ENCODE peak calls at places on chromosomes 5 and 9, in seven cellular contexts. One of them, this sample, is unnamed.
A peak's percentile ranks its signal among the peaks of the same experiment; 100 is the strongest.

GRCh38 chr5:77999013-77999798 is 223.1 kb upstream of the TBCA start:
- DNase-seq in esophagus squamous epithelium: no peak
- DNase-seq in HCT116: no peak
- DNase-seq in neural progenitor cell: peak; percentile 54
- DNase-seq in psoas muscle: no peak
- DNase-seq in ascending aorta: no peak
- DNase-seq in tibial artery: no peak
- DNase-seq in this sample: no peak

GRCh38 chr5:176535101-176535654 is 2.0 kb downstream of the RNF44 start:
- DNase-seq in ascending aorta: no peak
- DNase-seq in tibial artery: no peak
- DNase-seq in psoas muscle: no peak
- DNase-seq in esophagus squamous epithelium: no peak
- DNase-seq in neural progenitor cell: no peak
- DNase-seq in HCT116: no peak
- DNase-seq in this sample: no peak

GRCh38 chr5:97044057-97044456 is 98.4 kb downstream of the LIX1 start:
- DNase-seq in HCT116: peak; percentile 4
- DNase-seq in esophagus squamous epithelium: no peak
- DNase-seq in tibial artery: no peak
- DNase-seq in ascending aorta: no peak
- DNase-seq in neural progenitor cell: peak; percentile 59
- DNase-seq in psoas muscle: no peak
- DNase-seq in this sample: peak; percentile 32

GRCh38 chr9:131038256-131039128 is 29.5 kb downstream of the LAMC3 start:
- DNase-seq in ascending aorta: no peak
- DNase-seq in esophagus squamous epithelium: no peak
- DNase-seq in HCT116: no peak
- DNase-seq in psoas muscle: no peak
- DNase-seq in neural progenitor cell: no peak
- DNase-seq in tibial artery: no peak
- DNase-seq in this sample: no peak

GRCh38 chr5:83281658-83282057 is 189.9 kb upstream of the VCAN start:
- DNase-seq in tibial artery: no peak
- DNase-seq in ascending aorta: no peak
- DNase-seq in HCT116: peak; percentile 89
- DNase-seq in psoas muscle: no peak
- DNase-seq in esophagus squamous epithelium: no peak
- DNase-seq in neural progenitor cell: peak; percentile 5
- DNase-seq in this sample: peak; percentile 39

GRCh38 chr5:79236970-79237734 is 1.2 kb downstream of the JMY start:
- DNase-seq in ascending aorta: no peak
- DNase-seq in psoas muscle: peak; percentile 76
- DNase-seq in tibial artery: peak; percentile 34
- DNase-seq in HCT116: no peak
- DNase-seq in neural progenitor cell: peak; percentile 65
- DNase-seq in esophagus squamous epithelium: no peak
- DNase-seq in this sample: peak; percentile 63

GRCh38 chr5:54905942-54906537 is 79.4 kb downstream of the ESM1 start:
- DNase-seq in esophagus squamous epithelium: no peak
- DNase-seq in ascending aorta: no peak
- DNase-seq in tibial artery: peak; percentile 79
- DNase-seq in psoas muscle: peak; percentile 60
- DNase-seq in neural progenitor cell: peak; percentile 82
- DNase-seq in HCT116: peak; percentile 44
- DNase-seq in this sample: no peak

GRCh38 chr9:135523521-135524129 is 2.4 kb downstream of the LCN1 start:
- DNase-seq in ascending aorta: no peak
- DNase-seq in neural progenitor cell: no peak
- DNase-seq in HCT116: no peak
- DNase-seq in psoas muscle: no peak
- DNase-seq in esophagus squamous epithelium: no peak
- DNase-seq in tibial artery: no peak
- DNase-seq in this sample: no peak

GRCh38 chr9:68780377-68780707 is 75.3 kb downstream of the PIP5K1B start:
- DNase-seq in neural progenitor cell: no peak
- DNase-seq in ascending aorta: no peak
- DNase-seq in psoas muscle: no peak
- DNase-seq in HCT116: no peak
- DNase-seq in tibial artery: no peak
- DNase-seq in esophagus squamous epithelium: no peak
- DNase-seq in this sample: peak; percentile 8

GRCh38 chr5:147522435-147522834 is 12.6 kb upstream of the DPYSL3 start:
- DNase-seq in neural progenitor cell: peak; percentile 74
- DNase-seq in esophagus squamous epithelium: no peak
- DNase-seq in tibial artery: no peak
- DNase-seq in psoas muscle: no peak
- DNase-seq in HCT116: no peak
- DNase-seq in ascending aorta: no peak
- DNase-seq in this sample: peak; percentile 43

GRCh38 chr9:108389056-108389455 is 466.7 kb downstream of the ACTL7B start:
- DNase-seq in esophagus squamous epithelium: no peak
- DNase-seq in tibial artery: no peak
- DNase-seq in HCT116: no peak
- DNase-seq in ascending aorta: no peak
- DNase-seq in psoas muscle: no peak
- DNase-seq in neural progenitor cell: no peak
- DNase-seq in this sample: no peak

GRCh38 chr9:14270358-14271077 is 43.4 kb downstream of the NFIB start:
- DNase-seq in ascending aorta: no peak
- DNase-seq in neural progenitor cell: no peak
- DNase-seq in esophagus squamous epithelium: no peak
- DNase-seq in psoas muscle: no peak
- DNase-seq in HCT116: no peak
- DNase-seq in tibial artery: no peak
- DNase-seq in this sample: no peak

GRCh38 chr9:76654575-76654974 is 109.7 kb upstream of the PCA3 start:
- DNase-seq in neural progenitor cell: no peak
- DNase-seq in psoas muscle: no peak
- DNase-seq in ascending aorta: no peak
- DNase-seq in esophagus squamous epithelium: no peak
- DNase-seq in tibial artery: no peak
- DNase-seq in HCT116: no peak
- DNase-seq in this sample: peak; percentile 92

GRCh38 chr5:73948720-73949119 is 322.7 kb downstream of the ARHGEF28 start:
- DNase-seq in esophagus squamous epithelium: no peak
- DNase-seq in HCT116: no peak
- DNase-seq in ascending aorta: no peak
- DNase-seq in psoas muscle: no peak
- DNase-seq in neural progenitor cell: no peak
- DNase-seq in tibial artery: no peak
- DNase-seq in this sample: no peak

GRCh38 chr9:12955510-12956163 is 180.8 kb downstream of the LURAP1L start:
- DNase-seq in tibial artery: no peak
- DNase-seq in HCT116: no peak
- DNase-seq in ascending aorta: no peak
- DNase-seq in psoas muscle: no peak
- DNase-seq in esophagus squamous epithelium: no peak
- DNase-seq in neural progenitor cell: no peak
- DNase-seq in this sample: no peak

GRCh38 chr5:85077581-85077980 is 692.9 kb upstream of the EDIL3 start:
- DNase-seq in neural progenitor cell: no peak
- DNase-seq in psoas muscle: no peak
- DNase-seq in tibial artery: no peak
- DNase-seq in HCT116: no peak
- DNase-seq in ascending aorta: no peak
- DNase-seq in esophagus squamous epithelium: no peak
- DNase-seq in this sample: no peak

GRCh38 chr5:144484124-144484897 is 313.6 kb downstream of the KCTD16 start:
- DNase-seq in neural progenitor cell: no peak
- DNase-seq in esophagus squamous epithelium: no peak
- DNase-seq in psoas muscle: no peak
- DNase-seq in HCT116: no peak
- DNase-seq in ascending aorta: no peak
- DNase-seq in tibial artery: no peak
- DNase-seq in this sample: peak; percentile 48

GRCh38 chr5:132272341-132273210 is 15.1 kb downstream of the PDLIM4 start:
- DNase-seq in HCT116: no peak
- DNase-seq in esophagus squamous epithelium: no peak
- DNase-seq in ascending aorta: no peak
- DNase-seq in neural progenitor cell: peak; percentile 65
- DNase-seq in tibial artery: no peak
- DNase-seq in psoas muscle: peak; percentile 75
- DNase-seq in this sample: no peak

GRCh38 chr5:6450235-6450860 is 1.7 kb downstream of the UBE2QL1 start:
- DNase-seq in ascending aorta: no peak
- DNase-seq in HCT116: no peak
- DNase-seq in psoas muscle: no peak
- DNase-seq in esophagus squamous epithelium: no peak
- DNase-seq in neural progenitor cell: peak; percentile 53
- DNase-seq in tibial artery: no peak
- DNase-seq in this sample: no peak

GRCh38 chr9:136538599-136539426 is 7.0 kb downstream of the NOTCH1 start:
- DNase-seq in ascending aorta: no peak
- DNase-seq in neural progenitor cell: no peak
- DNase-seq in psoas muscle: no peak
- DNase-seq in tibial artery: peak; percentile 48
- DNase-seq in HCT116: no peak
- DNase-seq in esophagus squamous epithelium: no peak
- DNase-seq in this sample: no peak

GRCh38 chr5:160685695-160686094 is 166.3 kb downstream of the ATP10B start:
- DNase-seq in esophagus squamous epithelium: no peak
- DNase-seq in tibial artery: no peak
- DNase-seq in ascending aorta: no peak
- DNase-seq in neural progenitor cell: peak; percentile 58
- DNase-seq in HCT116: no peak
- DNase-seq in psoas muscle: no peak
- DNase-seq in this sample: no peak

GRCh38 chr5:37918420-37918819 is 78.6 kb upstream of the GDNF start:
- DNase-seq in HCT116: no peak
- DNase-seq in neural progenitor cell: no peak
- DNase-seq in ascending aorta: no peak
- DNase-seq in psoas muscle: no peak
- DNase-seq in tibial artery: no peak
- DNase-seq in esophagus squamous epithelium: no peak
- DNase-seq in this sample: no peak

GRCh38 chr5:113682497-113683136 is 169.1 kb downstream of the YTHDC2 start:
- DNase-seq in esophagus squamous epithelium: no peak
- DNase-seq in neural progenitor cell: peak; percentile 40
- DNase-seq in tibial artery: no peak
- DNase-seq in HCT116: peak; percentile 7
- DNase-seq in ascending aorta: no peak
- DNase-seq in psoas muscle: no peak
- DNase-seq in this sample: no peak

GRCh38 chr9:129944501-129945116 is 98.4 kb downstream of the FNBP1 start:
- DNase-seq in neural progenitor cell: no peak
- DNase-seq in psoas muscle: no peak
- DNase-seq in ascending aorta: no peak
- DNase-seq in HCT116: no peak
- DNase-seq in tibial artery: no peak
- DNase-seq in esophagus squamous epithelium: no peak
- DNase-seq in this sample: no peak
- H3K4me1 ChIP-seq in neural progenitor cell: no peaks in the 10 kb centered on the region
- H3K4me1 ChIP-seq in psoas muscle: no peaks in the 10 kb centered on the region
- H3K4me1 ChIP-seq in ascending aorta: peaks cover 3% of the 10 kb centered on the region
- H3K4me1 ChIP-seq in HCT116: no peaks in the 10 kb centered on the region
- H3K4me1 ChIP-seq in tibial artery: peaks cover 15% of the 10 kb centered on the region
- H3K4me1 ChIP-seq in esophagus squamous epithelium: peaks cover 16% of the 10 kb centered on the region
- H3K4me1 ChIP-seq in this sample: no peaks in the 10 kb centered on the region

GRCh38 chr9:83691492-83691891 is 16.3 kb downstream of the UBQLN1 start:
- DNase-seq in esophagus squamous epithelium: no peak
- DNase-seq in ascending aorta: no peak
- DNase-seq in tibial artery: no peak
- DNase-seq in psoas muscle: no peak
- DNase-seq in HCT116: no peak
- DNase-seq in neural progenitor cell: no peak
- DNase-seq in this sample: no peak
- TF ChIP-seq CTCF in esophagus squamous epithelium: no peak
- TF ChIP-seq CTCF in ascending aorta: no peak
- TF ChIP-seq CTCF in tibial artery: no peak
- TF ChIP-seq CTCF in psoas muscle: no peak
- TF ChIP-seq CTCF in HCT116: no peak
- TF ChIP-seq CTCF in neural progenitor cell: no peak
- TF ChIP-seq CTCF in this sample: no peak

GRCh38 chr5:154653764-154654483 is 101.3 kb upstream of the LARP1 start:
- DNase-seq in esophagus squamous epithelium: no peak
- DNase-seq in tibial artery: no peak
- DNase-seq in psoas muscle: no peak
- DNase-seq in neural progenitor cell: no peak
- DNase-seq in ascending aorta: no peak
- DNase-seq in HCT116: no peak
- DNase-seq in this sample: no peak

GRCh38 chr5:154652746-154653417 is 102.3 kb upstream of the LARP1 start:
- DNase-seq in esophagus squamous epithelium: no peak
- DNase-seq in psoas muscle: no peak
- DNase-seq in tibial artery: no peak
- DNase-seq in neural progenitor cell: no peak
- DNase-seq in ascending aorta: no peak
- DNase-seq in HCT116: no peak
- DNase-seq in this sample: no peak

GRCh38 chr5:154653418-154653763 is 101.8 kb upstream of the LARP1 start:
- DNase-seq in ascending aorta: no peak
- DNase-seq in HCT116: no peak
- DNase-seq in esophagus squamous epithelium: no peak
- DNase-seq in psoas muscle: no peak
- DNase-seq in neural progenitor cell: no peak
- DNase-seq in tibial artery: no peak
- DNase-seq in this sample: no peak

GRCh38 chr5:154654484-154655375 is 100.4 kb upstream of the LARP1 start:
- DNase-seq in ascending aorta: no peak
- DNase-seq in tibial artery: no peak
- DNase-seq in esophagus squamous epithelium: no peak
- DNase-seq in neural progenitor cell: no peak
- DNase-seq in HCT116: no peak
- DNase-seq in psoas muscle: no peak
- DNase-seq in this sample: no peak
- H3K27ac ChIP-seq in ascending aorta: peak overlapping the region; percentile 44
- H3K27ac ChIP-seq in tibial artery: peak overlapping the region; percentile 28
- H3K27ac ChIP-seq in esophagus squamous epithelium: no peak overlapping the region
- H3K27ac ChIP-seq in neural progenitor cell: no peak overlapping the region
- H3K27ac ChIP-seq in HCT116: no peak overlapping the region
- H3K27ac ChIP-seq in psoas muscle: peak overlapping the region; percentile 48
- H3K27ac ChIP-seq in this sample: no peak overlapping the region

GRCh38 chr9:94868462-94868861 is 142.0 kb downstream of the AOPEP start:
- DNase-seq in neural progenitor cell: no peak
- DNase-seq in esophagus squamous epithelium: no peak
- DNase-seq in HCT116: no peak
- DNase-seq in tibial artery: no peak
- DNase-seq in ascending aorta: no peak
- DNase-seq in psoas muscle: no peak
- DNase-seq in this sample: no peak
- H3K4me1 ChIP-seq in neural progenitor cell: peaks cover 39% of the 10 kb centered on the region
- H3K4me1 ChIP-seq in esophagus squamous epithelium: peaks cover 29% of the 10 kb centered on the region
- H3K4me1 ChIP-seq in HCT116: peaks cover 52% of the 10 kb centered on the region
- H3K4me1 ChIP-seq in tibial artery: peaks cover 49% of the 10 kb centered on the region
- H3K4me1 ChIP-seq in ascending aorta: peaks cover 13% of the 10 kb centered on the region
- H3K4me1 ChIP-seq in psoas muscle: peaks cover 92% of the 10 kb centered on the region
- H3K4me1 ChIP-seq in this sample: peaks cover 48% of the 10 kb centered on the region

GRCh38 chr5:112366987-112367386 is 52.1 kb downstream of the EPB41L4A start:
- DNase-seq in esophagus squamous epithelium: no peak
- DNase-seq in neural progenitor cell: peak; percentile 39
- DNase-seq in psoas muscle: no peak
- DNase-seq in ascending aorta: no peak
- DNase-seq in HCT116: peak; percentile 26
- DNase-seq in tibial artery: no peak
- DNase-seq in this sample: no peak
- TF ChIP-seq CTCF in esophagus squamous epithelium: no peak
- TF ChIP-seq CTCF in neural progenitor cell: peak; percentile 54
- TF ChIP-seq CTCF in psoas muscle: no peak
- TF ChIP-seq CTCF in ascending aorta: no peak
- TF ChIP-seq CTCF in HCT116: no peak
- TF ChIP-seq CTCF in tibial artery: no peak
- TF ChIP-seq CTCF in this sample: peak; percentile 50